ENCODE peak calls at places on chromosomes 4 and X, in seven cellular contexts. K is stimulated activated CD4-positive, alpha-beta T cell treated with anti-CD3 and anti-CD28 coated beads, TNF-alpha, amount 100 ng/mL, for 4 hours; C is retina; I is activated T-helper 1 cell treated with anti-CD3 and anti-CD28 coated beads, Interleukin-2, amount 50 U/mL, for 16 hours; U is HuH-7.5; T is NCI-H1694; F is T-helper 9 cell. A is an unnamed sample.

GRCh38 chrX:10004832-10005475 is 37.8 kb downstream of the CLDN34 start:
- DNase-seq in K (no peak), C (no peak), I (no peak), U (no peak), T (no peak), F (no peak), A (no peak)

GRCh38 chr4:107853444-107854325 is 29.0 kb downstream of the SGMS2 start:
- DNase-seq in K (no peak), C (no peak), I (no peak), U (no peak), T (no peak), F (no peak), A (no peak)

GRCh38 chr4:126318376-126318775 is 1003.6 kb downstream of the FAT4 start:
- DNase-seq in K (no peak), C (peak), I (no peak), U (no peak), T (peak), F (no peak), A (no peak)

GRCh38 chr4:128517739-128518510 is 230.3 kb upstream of the PGRMC2 start:
- DNase-seq in K (no peak), C (peak), I (no peak), U (no peak), T (no peak), F (no peak), A (no peak)

GRCh38 chrX:93673869-93674271 is at the start of gene FAM133A:
- DNase-seq in K (no peak), C (no peak), I (no peak), U (no peak), T (peak), F (no peak), A (peak)

GRCh38 chr4:157600583-157600982 is 380.1 kb downstream of the GRIA2 start:
- DNase-seq in K (no peak), C (no peak), I (no peak), U (no peak), T (no peak), F (no peak), A (no peak)

GRCh38 chr4:133808151-133808550 is 393.4 kb downstream of the PABPC4L start:
- DNase-seq in K (no peak), C (no peak), I (no peak), U (no peak), T (no peak), F (no peak), A (no peak)

GRCh38 chr4:72340803-72341431 is 228.1 kb downstream of the ADAMTS3 start:
- DNase-seq in K (no peak), C (no peak), I (no peak), U (no peak), T (no peak), F (no peak), A (no peak)

GRCh38 chr4:8114456-8115202 is 44.0 kb downstream of the ABLIM2 start:
- DNase-seq in K (no peak), C (no peak), I (no peak), U (no peak), T (no peak), F (no peak), A (no peak)

A was measured in cerebellum.